ENCODE peak calls at places on chromosome 13, in eight cellular contexts. M, O, T, I, X, W, J and B are unnamed samples.

GRCh38 chr13:27487776-27488175 is 37.4 kb upstream of the MTIF3 start:
- DNase-seq in J (no peak), O (no peak), M (no peak), X (no peak), T (no peak), I (no peak), W (no peak), B (no peak)

GRCh38 chr13:33545492-33545891 is 259.9 kb upstream of the STARD13 start:
- DNase-seq in I (no peak), M (no peak), W (no peak), T (no peak), J (no peak), O (no peak), X (no peak), B (no peak)

GRCh38 chr13:44974056-44974798 is 15.0 kb downstream of the NUFIP1 start:
- DNase-seq in O (peak), T (no peak), M (no peak), I (peak), W (peak), J (no peak), X (no peak), B (no peak)

GRCh38 chr13:110677731-110678545 is 28.0 kb downstream of the CARS2 start:
- DNase-seq in T (no peak), J (no peak), W (no peak), I (peak), X (no peak), M (no peak), O (peak), B (no peak)

GRCh38 chr13:90594694-90595093 is 752.8 kb upstream of the MIR17HG start:
- DNase-seq in W (peak), M (peak), O (peak), I (peak), T (no peak), X (no peak), J (no peak), B (peak)

GRCh38 chr13:52862358-52863206 is 14.1 kb upstream of the PCDH8 start:
- DNase-seq in W (no peak), O (no peak), M (no peak), X (peak), T (no peak), I (peak), J (no peak), B (peak)

GRCh38 chr13:59236309-59236939 is 927.3 kb downstream of the DIAPH3 start:
- DNase-seq in W (no peak), T (no peak), X (no peak), O (no peak), I (no peak), J (no peak), M (no peak), B (no peak)

GRCh38 chr13:45811891-45812583 is 39.5 kb downstream of the SIAH3 start:
- DNase-seq in M (no peak), T (no peak), O (no peak), J (peak), X (no peak), W (no peak), I (peak), B (no peak)

GRCh38 chr13:106156468-106156867 is 379.0 kb downstream of the EFNB2 start:
- DNase-seq in I (peak), W (peak), J (no peak), M (peak), X (no peak), T (peak), O (peak), B (peak)

GRCh38 chr13:99468971-99469545 is 32.2 kb upstream of the TM9SF2 start:
- DNase-seq in O (no peak), W (no peak), T (no peak), I (no peak), J (no peak), M (peak), X (no peak), B (no peak)

GRCh38 chr13:108102771-108103170 is 112.6 kb downstream of the LIG4 start:
- DNase-seq in X (no peak), T (no peak), W (no peak), I (peak), M (no peak), O (no peak), J (no peak), B (no peak)